ENCODE peak calls at places on chromosome 17, in eight cellular contexts. M is A172; L is OCI-LY7; G is NCI-H1930; D is stimulated activated CD8-positive, alpha-beta memory T cell treated with anti-CD3 and anti-CD28 coated beads, Interleukin-15, amount 100 ng/mL, for 24 hours; P is NCI-H2081; S is keratinocyte; U is thoracic aorta. B is an unnamed sample.

GRCh38 chr17:75707096-75707720 is 14.1 kb upstream of the ITGB4 start:
- DNase-seq in M (peak; percentile 96), L (no peak), G (no peak), D (no peak), P (no peak), S (no peak), U (no peak), B (peak; percentile 42)

GRCh38 chr17:41654908-41655607 is 30.7 kb upstream of the KRT17 start:
- DNase-seq in M (no peak), L (no peak), G (no peak), D (no peak), P (no peak), S (no peak), U (no peak), B (no peak)

GRCh38 chr17:77237232-77238008 is 96.7 kb downstream of the SEC14L1 start:
- DNase-seq in M (no peak), L (no peak), G (no peak), D (no peak), P (no peak), S (no peak), U (no peak), B (no peak)

GRCh38 chr17:49090885-49091594 is 41.5 kb upstream of the B4GALNT2 start:
- DNase-seq in M (no peak), L (no peak), G (no peak), D (no peak), P (no peak), S (no peak), U (no peak), B (no peak)

GRCh38 chr17:45436161-45436560 is 3.5 kb upstream of the ARHGAP27 start:
- DNase-seq in M (no peak), L (no peak), G (no peak), D (no peak), P (no peak), S (no peak), U (no peak), B (no peak)

GRCh38 chr17:44832821-44833220 is 2.7 kb upstream of the GJC1 start:
- DNase-seq in M (no peak), L (no peak), G (no peak), D (no peak), P (no peak), S (no peak), U (no peak), B (no peak)

GRCh38 chr17:21286066-21286770 is 1.7 kb downstream of the MAP2K3 start:
- DNase-seq in M (peak; percentile 96), L (peak; percentile 58), G (no peak), D (no peak), P (peak; percentile 73), S (no peak), U (peak; percentile 96), B (peak; percentile 98)

GRCh38 chr17:15457723-15458094 is 9.7 kb downstream of the CDRT4 start:
- DNase-seq in M (no peak), L (no peak), G (no peak), D (no peak), P (no peak), S (no peak), U (no peak), B (peak; percentile 75)

GRCh38 chr17:652310-652709 is 62.3 kb downstream of the VPS53 start:
- DNase-seq in M (no peak), L (no peak), G (no peak), D (no peak), P (no peak), S (no peak), U (no peak), B (peak; percentile 91)

GRCh38 chr17:2405247-2405926 is 4.5 kb upstream of the MNT start:
- DNase-seq in M (peak; percentile 91), L (no peak), G (no peak), D (no peak), P (no peak), S (no peak), U (no peak), B (no peak)

GRCh38 chr17:14972844-14973243 is 292.3 kb downstream of the PMP22 start:
- DNase-seq in M (no peak), L (no peak), G (no peak), D (no peak), P (no peak), S (no peak), U (no peak), B (no peak)

GRCh38 chr17:73302189-73302588 is 9.6 kb downstream of the CDC42EP4 start:
- DNase-seq in M (no peak), L (no peak), G (no peak), D (no peak), P (no peak), S (no peak), U (no peak), B (no peak)

GRCh38 chr17:59454633-59455105 is 110.7 kb upstream of the DHX40 start:
- DNase-seq in M (no peak), L (no peak), G (no peak), D (no peak), P (no peak), S (no peak), U (no peak), B (no peak)

GRCh38 chr17:40558651-40559015 is 6.6 kb downstream of the CCR7 start:
- DNase-seq in M (no peak), L (no peak), G (no peak), D (no peak), P (no peak), S (no peak), U (no peak), B (no peak)

GRCh38 chr17:82105882-82106696 is 8.1 kb upstream of the FASN start:
- DNase-seq in M (peak; percentile 81), L (peak; percentile 87), G (no peak), D (peak; percentile 25), P (peak; percentile 83), S (no peak), U (no peak), B (no peak)

GRCh38 chr17:72860778-72861177 is 231.7 kb downstream of the SLC39A11 start:
- DNase-seq in M (no peak), L (no peak), G (no peak), D (no peak), P (no peak), S (no peak), U (no peak), B (no peak)

GRCh38 chr17:42518046-42518754 is 17.8 kb upstream of the NAGLU start:
- DNase-seq in M (peak; percentile 99), L (no peak), G (no peak), D (no peak), P (no peak), S (peak; percentile 76), U (peak; percentile 80), B (peak; percentile 95)

GRCh38 chr17:1126801-1127550 is 52.8 kb downstream of the ABR start:
- DNase-seq in M (no peak), L (no peak), G (no peak), D (no peak), P (no peak), S (no peak), U (no peak), B (no peak)

GRCh38 chr17:7413346-7413985 is 5.8 kb downstream of the NLGN2 start:
- DNase-seq in M (peak; percentile 78), L (no peak), G (no peak), D (no peak), P (no peak), S (no peak), U (no peak), B (no peak)

GRCh38 chr17:67375761-67376160 is 1.3 kb upstream of the PITPNC1 start:
- DNase-seq in M (no peak), L (no peak), G (no peak), D (no peak), P (no peak), S (no peak), U (no peak), B (no peak)

GRCh38 chr17:28185658-28186057 is 133.3 kb upstream of the TMEM97 start:
- DNase-seq in M (no peak), L (no peak), G (no peak), D (no peak), P (no peak), S (no peak), U (no peak), B (no peak)

GRCh38 chr17:29650407-29650806 is 27.7 kb upstream of the CORO6 start:
- DNase-seq in M (no peak), L (no peak), G (no peak), D (no peak), P (no peak), S (no peak), U (no peak), B (no peak)

GRCh38 chr17:81541123-81541522 is 11.0 kb downstream of the FAAP100 start:
- DNase-seq in M (no peak), L (no peak), G (no peak), D (no peak), P (no peak), S (no peak), U (no peak), B (no peak)

B was measured in tibial artery.